ENCODE peak calls at places on chromosomes 1 and 21, in five cellular contexts. M is A549, Y is K562, Q is HepG2, L is H1. G is an unnamed sample.

GRCh38 chr21:37373539-37373938 is 7.0 kb downstream of the DYRK1A start:
- DNase-seq in M (no peak), Y (peak), Q (no peak), L (no peak), G (no peak)

GRCh38 chr1:210754931-210755670 is 378.8 kb downstream of the KCNH1 start:
- DNase-seq in M (no peak), Y (no peak), Q (no peak), L (no peak), G (no peak)

GRCh38 chr1:205930698-205931330 is 12.4 kb downstream of the SLC26A9 start:
- DNase-seq in M (no peak), Y (no peak), Q (no peak), L (no peak), G (no peak)

GRCh38 chr1:157404063-157404501 is 148.2 kb downstream of the FCRL5 start:
- DNase-seq in M (no peak), Y (no peak), Q (no peak), L (no peak), G (no peak)

GRCh38 chr1:53807916-53808315 is 30.2 kb downstream of the NDC1 start:
- DNase-seq in M (no peak), Y (no peak), Q (no peak), L (no peak), G (peak)

GRCh38 chr1:59062743-59063142 is 234.2 kb upstream of the FGGY start:
- DNase-seq in M (peak), Y (no peak), Q (no peak), L (no peak), G (peak)

GRCh38 chr1:85296980-85297379 is 20.5 kb upstream of the BCL10 start:
- DNase-seq in M (no peak), Y (no peak), Q (no peak), L (no peak), G (peak)

GRCh38 chr1:219126267-219126862 is 47.3 kb upstream of the LYPLAL1 start:
- DNase-seq in M (no peak), Y (no peak), Q (no peak), L (no peak), G (no peak)

GRCh38 chr1:49052102-49052501 is 275.4 kb upstream of the BEND5 start:
- DNase-seq in M (no peak), Y (no peak), Q (no peak), L (no peak), G (no peak)

GRCh38 chr1:59484090-59484489 is 187.2 kb downstream of the FGGY start:
- DNase-seq in M (peak), Y (no peak), Q (no peak), L (no peak), G (peak)

GRCh38 chr1:47669081-47669585 is 231.3 kb downstream of the FOXD2 start:
- DNase-seq in M (no peak), Y (no peak), Q (no peak), L (peak), G (no peak)

GRCh38 chr1:178646821-178647220 is 78.2 kb upstream of the RALGPS2 start:
- DNase-seq in M (no peak), Y (no peak), Q (no peak), L (no peak), G (no peak)
- TF ChIP-seq MAFK in M (no peak), Y (no peak), Q (no peak), L (no peak), G (no peak)

GRCh38 chr1:21338568-21339401 is 48.5 kb upstream of the ECE1 start:
- DNase-seq in M (peak), Y (no peak), Q (peak), L (no peak), G (peak)
- TF ChIP-seq MAFK in M (no peak), Y (no peak), Q (no peak), L (no peak), G (no peak)

GRCh38 chr1:109635862-109636200 is 16.2 kb downstream of the AMPD2 start:
- DNase-seq in M (no peak), Y (no peak), Q (no peak), L (no peak), G (no peak)

GRCh38 chr1:109634771-109635750 is 15.4 kb downstream of the AMPD2 start:
- DNase-seq in M (no peak), Y (no peak), Q (no peak), L (peak), G (no peak)

GRCh38 chr1:109637446-109637845 is 17.8 kb downstream of the AMPD2 start:
- DNase-seq in M (no peak), Y (no peak), Q (no peak), L (peak), G (no peak)

GRCh38 chr1:109634292-109634691 is 14.7 kb downstream of the AMPD2 start:
- DNase-seq in M (no peak), Y (no peak), Q (no peak), L (no peak), G (no peak)

DNA sequence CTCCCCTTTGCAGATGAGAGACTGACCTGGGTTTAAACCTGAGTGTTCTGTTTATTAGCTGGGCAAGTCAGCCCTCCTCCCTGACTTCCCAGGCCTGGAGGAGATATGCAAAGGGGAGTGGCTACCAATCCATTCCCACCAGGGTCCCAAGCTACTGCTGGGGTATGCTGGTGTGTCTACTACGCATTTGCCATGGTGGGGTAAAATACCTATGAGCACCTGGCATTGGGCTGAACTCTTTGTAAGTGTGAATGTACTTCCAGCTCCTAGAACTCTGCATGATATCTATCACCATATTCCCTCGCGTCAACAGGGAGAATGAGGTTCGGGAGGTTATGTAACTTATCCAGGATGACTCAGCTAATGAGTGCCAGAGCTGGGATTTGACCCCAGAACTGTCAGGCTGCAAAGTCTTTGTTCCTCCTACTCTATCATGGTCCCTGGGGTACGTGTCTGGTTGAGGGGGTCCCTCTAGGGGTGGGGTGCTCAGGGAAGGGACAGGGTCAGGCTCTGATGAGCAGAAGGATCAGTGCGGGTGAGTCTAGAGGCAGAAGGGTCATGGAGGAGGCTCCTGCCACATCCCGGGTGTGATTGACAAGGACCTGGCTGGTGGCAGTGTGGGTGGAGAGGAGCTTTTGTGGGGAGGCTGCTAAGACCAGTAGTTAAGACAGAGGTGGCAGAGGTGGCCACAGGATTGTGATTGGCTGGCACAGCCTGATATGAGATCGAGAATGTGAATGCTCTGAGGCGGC is 16.7 kb downstream of the AMPD2 start:
- DNase-seq in M (peak), Y (peak), Q (peak), L (peak), G (peak)
- TF ChIP-seq MAFK in M (peak), Y (peak), Q (peak), L (peak), G (no peak)

DNA sequence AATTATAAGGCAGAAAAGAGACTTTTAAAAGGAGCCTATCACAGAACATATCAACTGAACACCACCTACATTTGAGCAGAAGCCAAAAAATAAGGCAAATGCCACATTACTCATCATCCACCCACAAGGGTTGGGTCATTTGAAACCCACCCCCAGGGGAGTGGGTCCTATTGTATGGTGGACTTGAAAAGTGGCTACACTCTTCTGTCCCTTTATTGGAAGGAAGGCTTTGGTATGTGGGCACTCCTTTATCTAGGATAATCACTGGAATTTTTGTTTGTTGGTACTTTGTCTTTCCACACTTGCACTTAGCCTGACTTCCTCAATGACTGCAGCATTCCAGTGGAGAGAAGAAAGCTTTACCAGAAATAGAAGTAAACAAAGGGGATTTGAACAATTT is 157.2 kb upstream of the COL11A1 start:
- DNase-seq in M (peak), Y (no peak), Q (no peak), L (no peak), G (peak)
- TF ChIP-seq MAFK in M (no peak), Y (no peak), Q (no peak), L (no peak), G (no peak)

GRCh38 chr1:185636848-185637247 is 97.3 kb upstream of the HMCN1 start:
- DNase-seq in M (no peak), Y (no peak), Q (no peak), L (no peak), G (no peak)
- TF ChIP-seq MAFK in M (no peak), Y (no peak), Q (no peak), L (no peak), G (no peak)

GRCh38 chr1:169204184-169204583 is 97.7 kb downstream of the ATP1B1 start:
- DNase-seq in M (no peak), Y (no peak), Q (no peak), L (no peak), G (no peak)

GRCh38 chr1:169202836-169203235 is 96.3 kb downstream of the ATP1B1 start:
- DNase-seq in M (no peak), Y (no peak), Q (peak), L (no peak), G (no peak)

GRCh38 chr1:169196566-169196965 is 90.1 kb downstream of the ATP1B1 start:
- DNase-seq in M (no peak), Y (no peak), Q (no peak), L (no peak), G (peak)

GRCh38 chr1:169200319-169200718 is 93.8 kb downstream of the ATP1B1 start:
- DNase-seq in M (no peak), Y (no peak), Q (no peak), L (no peak), G (no peak)

GRCh38 chr1:169201084-169201619 is 94.7 kb downstream of the ATP1B1 start:
- DNase-seq in M (no peak), Y (no peak), Q (no peak), L (no peak), G (peak)
- TF ChIP-seq MAFK in M (peak), Y (peak), Q (peak), L (no peak), G (peak)

GRCh38 chr1:32338637-32339145 is 2.7 kb upstream of the MARCKSL1 start:
- DNase-seq in M (no peak), Y (no peak), Q (no peak), L (no peak), G (no peak)
- TF ChIP-seq MAFK in M (no peak), Y (no peak), Q (no peak), L (no peak), G (no peak)

GRCh38 chr1:187566371-187566770 is 737.6 kb downstream of the PLA2G4A start:
- DNase-seq in M (no peak), Y (no peak), Q (no peak), L (no peak), G (no peak)
- TF ChIP-seq MAFK in M (no peak), Y (no peak), Q (no peak), L (no peak), G (no peak)

GRCh38 chr1:39003787-39004186 is 12.7 kb downstream of the AKIRIN1 start:
- DNase-seq in M (no peak), Y (no peak), Q (no peak), L (no peak), G (peak)

GRCh38 chr1:39003464-39003752 is 12.3 kb downstream of the AKIRIN1 start:
- DNase-seq in M (no peak), Y (no peak), Q (no peak), L (no peak), G (no peak)

GRCh38 chr1:39001516-39002389 is 10.7 kb downstream of the AKIRIN1 start:
- DNase-seq in M (no peak), Y (no peak), Q (no peak), L (no peak), G (no peak)

GRCh38 chr1:39006726-39007645 is 15.9 kb downstream of the AKIRIN1 start:
- DNase-seq in M (peak), Y (no peak), Q (no peak), L (no peak), G (no peak)

GRCh38 chr1:39006287-39006686 is 15.2 kb downstream of the AKIRIN1 start:
- DNase-seq in M (no peak), Y (no peak), Q (no peak), L (no peak), G (no peak)
- TF ChIP-seq MAFK in M (no peak), Y (no peak), Q (no peak), L (no peak), G (no peak)

GRCh38 chr1:221284028-221284427 is 404.8 kb downstream of the HLX start:
- DNase-seq in M (no peak), Y (no peak), Q (no peak), L (no peak), G (peak)
- TF ChIP-seq MAFK in M (no peak), Y (no peak), Q (no peak), L (no peak), G (no peak)

G was measured in IMR-90.